ENCODE peak calls at places on chromosomes 3 and 15, in eight cellular contexts. U, H, W, N, Q, M, P and C are unnamed samples. For H3K27me3, the result is how much of the 10 kb centered on the place peaks cover.

GRCh38 chr3:186909078-186909853 is 21.1 kb upstream of the ST6GAL1 start:
- DNase-seq in U (no peak), P (no peak), W (peak), N (no peak), Q (no peak), M (no peak), H (no peak), C (no peak)

GRCh38 chr15:31106495-31107300 is 5.2 kb upstream of the TRPM1 start:
- DNase-seq in H (no peak), W (no peak), M (no peak), Q (no peak), N (peak), P (no peak), U (no peak), C (no peak)

GRCh38 chr15:50250789-50251394 is 14.6 kb downstream of the HDC start:
- DNase-seq in W (no peak), H (no peak), P (no peak), M (no peak), N (no peak), U (no peak), Q (no peak), C (no peak)

GRCh38 chr3:51962854-51963530 is 4.3 kb downstream of the PCBP4 start:
- DNase-seq in P (no peak), H (no peak), U (no peak), W (no peak), N (no peak), Q (no peak), M (peak), C (no peak)

GRCh38 chr3:175288616-175289015 is 429.5 kb downstream of the NAALADL2 start:
- DNase-seq in H (peak), W (no peak), P (no peak), M (peak), U (no peak), Q (no peak), N (no peak), C (no peak)

GRCh38 chr3:181570472-181570871 is 141.3 kb upstream of the SOX2 start:
- DNase-seq in H (no peak), U (no peak), M (no peak), P (no peak), Q (no peak), N (no peak), W (no peak), C (no peak)

GRCh38 chr3:72750405-72750922 is 97.8 kb downstream of the SHQ1 start:
- DNase-seq in W (no peak), P (no peak), N (no peak), Q (no peak), U (no peak), M (no peak), H (no peak), C (no peak)

GRCh38 chr15:71585159-71585558 is 225.2 kb upstream of the NR2E3 start:
- DNase-seq in Q (no peak), P (no peak), H (no peak), N (no peak), U (no peak), M (no peak), W (no peak), C (no peak)

GRCh38 chr3:72818915-72819314 is 29.3 kb downstream of the SHQ1 start:
- DNase-seq in N (no peak), H (peak), P (peak), Q (peak), W (no peak), M (peak), U (no peak), C (no peak)

GRCh38 chr15:90130291-90130690 is 28.0 kb upstream of the IDH2 start:
- DNase-seq in N (no peak), M (no peak), W (no peak), Q (no peak), P (no peak), U (no peak), H (no peak), C (no peak)

GRCh38 chr15:74006774-74007639 is 12.5 kb downstream of the PML start:
- DNase-seq in H (no peak), Q (no peak), U (no peak), P (no peak), N (no peak), M (no peak), W (no peak), C (no peak)

GRCh38 chr15:32941823-32942222 is 224.0 kb downstream of the GREM1 start:
- DNase-seq in U (no peak), P (no peak), H (no peak), M (no peak), W (no peak), N (no peak), Q (no peak), C (no peak)

GRCh38 chr3:120341658-120342346 is 7.4 kb downstream of the LRRC58 start:
- DNase-seq in U (no peak), H (no peak), W (no peak), Q (no peak), P (no peak), N (no peak), M (no peak), C (no peak)

GRCh38 chr3:28388978-28389377 is 40.4 kb upstream of the AZI2 start:
- DNase-seq in W (no peak), U (no peak), H (no peak), Q (no peak), M (no peak), P (no peak), N (no peak), C (no peak)

DNA sequence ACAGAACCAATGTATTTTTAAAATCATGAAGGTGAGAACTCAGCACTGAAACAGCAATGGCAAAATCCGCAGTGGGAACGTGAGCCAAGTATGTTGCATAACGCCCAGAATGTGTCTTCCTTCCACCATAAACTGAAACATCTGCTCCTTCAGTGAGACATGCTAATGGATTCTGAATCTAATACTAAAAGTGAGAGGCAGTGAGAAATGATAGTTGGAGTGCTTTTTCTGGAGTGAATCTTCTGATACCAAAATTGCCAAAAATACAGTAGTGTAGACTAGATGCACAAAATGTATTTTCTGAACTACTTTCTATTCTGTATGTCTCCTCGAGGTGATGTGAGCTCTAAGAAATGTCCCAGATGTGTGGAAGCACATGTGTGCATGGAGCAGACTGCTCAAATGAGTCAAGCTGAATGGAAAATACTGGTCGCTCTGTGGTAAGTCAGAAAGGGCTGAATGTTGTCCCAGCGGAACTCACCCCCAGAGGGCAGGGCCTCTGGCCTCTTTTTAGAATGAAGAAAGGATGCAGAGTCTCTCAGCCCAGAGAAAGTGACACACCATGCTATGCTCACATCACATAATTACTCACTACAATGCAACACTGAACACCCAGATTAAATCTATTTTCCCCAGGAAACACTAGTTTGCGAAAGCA is 73.0 kb downstream of the ATP10A start:
- DNase-seq in W (no peak), U (no peak), M (peak), H (peak), Q (peak), N (peak), P (peak), C (no peak)
- TF ChIP-seq CTCF in W (no peak), U (no peak), M (no peak), H (no peak), Q (peak), N (no peak), P (no peak), C (no peak)

DNA sequence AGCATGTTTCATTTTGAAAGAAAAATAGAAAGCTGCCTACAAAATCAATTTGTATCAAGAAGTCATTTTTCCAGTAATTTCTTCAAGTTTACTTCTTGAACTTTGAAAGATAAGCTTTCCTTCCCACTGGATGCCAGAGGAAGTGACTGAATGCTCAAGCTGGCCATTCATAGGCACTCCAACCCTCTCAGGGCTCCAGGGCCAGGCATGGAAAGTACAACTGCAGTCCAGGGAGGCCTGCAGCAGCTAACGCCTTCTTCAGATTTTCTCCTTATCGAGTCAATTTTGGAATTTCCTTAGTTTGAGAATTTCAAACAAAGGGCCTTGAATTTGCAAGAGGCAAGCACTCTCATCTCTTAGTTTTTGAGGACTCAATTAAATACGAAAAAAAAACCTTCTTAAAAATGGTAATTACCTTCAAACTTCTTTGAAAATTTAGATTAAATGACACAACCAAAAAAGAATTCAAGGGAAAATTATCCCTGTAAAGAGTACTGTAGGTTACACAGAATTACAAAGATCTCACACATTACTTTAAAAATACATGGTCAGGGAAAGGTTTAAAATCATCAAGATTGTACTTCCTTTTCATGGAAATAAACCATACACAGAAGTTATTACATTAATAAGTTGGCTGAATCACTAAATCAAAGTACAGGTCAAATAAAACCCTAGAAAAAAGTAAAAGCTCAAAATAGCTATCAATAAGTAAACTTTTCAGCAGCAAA is 2.5 kb downstream of the UBP1 start:
- DNase-seq in M (peak), U (no peak), N (no peak), Q (no peak), P (peak), W (peak), H (peak), C (no peak)
- H3K4me3 ChIP-seq in M (peak), U (peak), N (peak), Q (peak), P (peak), W (peak), H (peak), C (peak)

GRCh38 chr3:127454968-127455367 is 135.6 kb downstream of the TPRA1 start:
- DNase-seq in P (no peak), M (no peak), U (no peak), H (no peak), W (no peak), N (no peak), Q (no peak), C (no peak)

GRCh38 chr3:127450331-127450730 is 140.2 kb downstream of the TPRA1 start:
- DNase-seq in N (no peak), U (peak), H (no peak), M (no peak), W (no peak), P (no peak), Q (no peak), C (no peak)

GRCh38 chr3:127451321-127451720 is 139.2 kb downstream of the TPRA1 start:
- DNase-seq in W (no peak), M (no peak), H (no peak), U (no peak), Q (no peak), N (no peak), P (no peak), C (no peak)

GRCh38 chr3:127454051-127454450 is 136.5 kb downstream of the TPRA1 start:
- DNase-seq in H (no peak), U (no peak), W (no peak), Q (no peak), P (no peak), N (no peak), M (no peak), C (no peak)

DNA sequence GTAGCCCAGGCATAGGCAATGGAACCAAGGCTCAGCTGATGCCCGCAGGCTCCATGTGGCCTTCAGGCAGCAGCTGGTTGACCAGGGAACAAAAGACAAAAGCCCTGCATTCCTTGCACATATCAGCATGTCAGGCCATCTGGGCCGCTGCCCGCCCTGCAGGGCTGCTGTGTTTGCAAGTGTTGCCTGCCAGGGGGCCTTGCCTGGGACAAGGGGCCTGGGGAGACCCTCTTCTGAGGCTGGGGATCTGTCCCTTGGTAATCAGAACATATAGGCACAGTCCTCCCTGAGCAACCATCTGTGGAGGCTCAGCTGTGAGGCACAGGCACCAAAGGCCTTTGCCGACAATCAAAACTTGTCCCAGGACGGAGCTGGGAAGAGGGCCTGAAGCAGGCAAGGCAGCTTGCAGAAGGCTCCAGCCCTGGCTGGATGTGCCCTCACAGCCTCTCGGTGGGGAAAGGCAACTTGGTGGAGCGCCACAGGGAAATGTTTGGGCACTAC is 138.2 kb downstream of the TPRA1 start:
- DNase-seq in M (no peak), U (no peak), W (no peak), Q (no peak), H (no peak), N (no peak), P (no peak), C (no peak)
- H3K27me3 ChIP-seq in M (under half), U (under half), W (half or more), Q (under half), H (under half), N (under half), P (half or more), C (under half)

DNA sequence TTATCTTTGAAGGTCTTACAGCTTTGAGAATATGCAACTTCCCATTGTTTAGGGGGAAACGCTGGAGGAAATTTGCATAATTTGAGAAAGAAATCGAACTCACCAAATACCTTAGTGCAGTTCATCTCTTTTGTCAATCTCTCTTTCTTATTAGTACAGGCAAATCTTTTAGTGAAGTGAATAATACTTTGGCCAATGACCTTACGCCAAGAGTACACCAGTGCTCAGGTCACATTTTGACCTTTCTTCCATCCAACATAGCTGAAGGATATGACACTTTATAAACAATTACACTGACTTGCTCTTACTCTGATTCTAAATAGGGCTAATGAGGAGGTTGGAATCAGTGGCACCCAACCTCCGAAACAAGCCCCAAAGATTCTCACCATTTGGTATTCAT is 494.8 kb downstream of the FOXP1 start:
- DNase-seq in Q (no peak), U (no peak), N (no peak), W (no peak), H (no peak), P (no peak), M (no peak), C (no peak)
- TF ChIP-seq CTCF in Q (no peak), U (no peak), N (no peak), W (no peak), H (no peak), P (no peak), M (no peak), C (no peak)

GRCh38 chr3:146470424-146470990 is 1.1 kb upstream of the PLSCR2 start:
- DNase-seq in N (no peak), M (no peak), W (no peak), P (no peak), H (no peak), Q (no peak), U (no peak), C (no peak)

GRCh38 chr3:146469206-146470017 is at the start of gene PLSCR2:
- DNase-seq in W (no peak), H (peak), N (no peak), Q (no peak), M (no peak), P (peak), U (no peak), C (peak)

GRCh38 chr3:146466596-146466995 is 2.8 kb downstream of the PLSCR2 start:
- DNase-seq in Q (no peak), H (peak), N (no peak), U (no peak), W (no peak), M (peak), P (no peak), C (no peak)

GRCh38 chr3:146465713-146466465 is 3.5 kb downstream of the PLSCR2 start:
- DNase-seq in M (peak), N (no peak), Q (no peak), P (no peak), U (no peak), W (no peak), H (no peak), C (no peak)

GRCh38 chr3:146468234-146468931 is 978 bp downstream of the PLSCR2 start:
- DNase-seq in H (peak), P (no peak), U (no peak), M (peak), N (no peak), Q (no peak), W (no peak), C (no peak)
- H3K4me3 ChIP-seq in H (peak), P (no peak), U (peak), M (no peak), N (no peak), Q (no peak), W (no peak), C (no peak)

DNA sequence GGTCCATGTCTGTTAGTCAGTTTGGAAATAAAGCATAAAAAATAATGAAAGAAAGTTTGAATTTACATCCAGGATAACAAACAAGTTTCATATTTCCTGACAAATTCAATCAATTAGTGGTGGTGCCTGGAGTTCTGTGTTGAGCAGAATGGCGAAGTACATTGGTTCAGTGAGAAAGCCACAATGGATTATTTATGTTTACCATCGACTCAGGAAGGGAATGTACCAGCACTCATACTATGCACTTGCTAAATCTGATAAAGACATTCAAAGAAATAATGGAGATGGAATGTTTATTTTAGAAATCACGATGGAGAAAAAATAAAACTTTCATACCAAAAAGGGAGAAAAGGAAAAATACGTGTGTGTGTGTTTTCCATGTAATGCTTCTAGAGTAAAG is 45.3 kb upstream of the MME start:
- DNase-seq in W (no peak), N (no peak), P (no peak), M (no peak), Q (no peak), H (no peak), U (no peak), C (no peak)
- H3K27me3 ChIP-seq in W (under half), N (under half), P (under half), M (under half), Q (under half), H (under half), U (under half), C (under half)

GRCh38 chr15:59685737-59686297 is 3.3 kb downstream of the BNIP2 start:
- DNase-seq in P (no peak), W (no peak), U (no peak), M (peak), Q (no peak), N (no peak), H (peak), C (no peak)
- TF ChIP-seq CTCF in P (no peak), W (no peak), U (no peak), M (no peak), Q (no peak), N (no peak), H (no peak), C (no peak)